ENCODE peak calls at places on chromosomes 3 and 15, in four cellular contexts. Z is fibroblast of the aortic adventitia, H is A549, Y is epithelial cell of proximal tubule. W is an unnamed sample.

GRCh38 chr15:101258238-101259144 is 6.6 kb upstream of the CHSY1 start:
- DNase-seq in Z (peak), H (peak), Y (no peak), W (peak)

GRCh38 chr3:11749486-11749885 is 97.2 kb downstream of the TAMM41 start:
- DNase-seq in Y (no peak), Z (peak), H (no peak), W (no peak)

GRCh38 chr3:127440384-127440783 is 150.1 kb downstream of the TPRA1 start:
- DNase-seq in Z (no peak), H (no peak), Y (no peak), W (no peak)

GRCh38 chr3:182533394-182533793 is 259.9 kb upstream of the ATP11B start:
- DNase-seq in Y (no peak), Z (no peak), H (peak), W (no peak)

GRCh38 chr3:179333084-179333483 is 10.3 kb downstream of the ZNF639 start:
- DNase-seq in H (no peak), Y (no peak), Z (no peak), W (no peak)

GRCh38 chr3:43792904-43793303 is 102.2 kb downstream of the ABHD5 start:
- DNase-seq in Z (peak), H (no peak), Y (no peak), W (peak)

GRCh38 chr3:103403191-103403590 is 968.4 kb downstream of the ZPLD1 start:
- DNase-seq in Z (no peak), H (no peak), Y (no peak), W (no peak)

GRCh38 chr3:65412591-65412990 is 626.1 kb downstream of the MAGI1 start:
- DNase-seq in Z (no peak), H (no peak), Y (peak), W (no peak)

GRCh38 chr3:190883973-190884832 is 21.7 kb upstream of the GMNC start:
- DNase-seq in Z (peak), H (peak), Y (no peak), W (peak)

GRCh38 chr3:128578346-128578745 is 72.3 kb downstream of the RPN1 start:
- DNase-seq in Y (no peak), H (no peak), Z (no peak), W (no peak)

GRCh38 chr15:78174398-78174797 is 25.2 kb downstream of the IDH3A start:
- DNase-seq in Z (no peak), H (no peak), Y (no peak), W (no peak)

GRCh38 chr3:127615631-127616305 is 13.2 kb upstream of the PODXL2 start:
- DNase-seq in Y (no peak), H (no peak), Z (no peak), W (peak)

GRCh38 chr3:193825617-193826016 is 232.6 kb downstream of the OPA1 start:
- DNase-seq in Z (no peak), Y (no peak), H (no peak), W (no peak)

GRCh38 chr3:133799794-133800585 is 5.6 kb upstream of the SRPRB start:
- DNase-seq in Y (no peak), Z (peak), H (peak), W (no peak)

GRCh38 chr3:193744822-193745684 is 152.0 kb downstream of the OPA1 start:
- DNase-seq in H (no peak), Z (no peak), Y (no peak), W (no peak)

GRCh38 chr3:4687167-4687566 is 194.0 kb downstream of the ITPR1 start:
- DNase-seq in Z (no peak), Y (no peak), H (no peak), W (no peak)

GRCh38 chr3:160319322-160319721 is 79.7 kb downstream of the IFT80 start:
- DNase-seq in H (no peak), Y (no peak), Z (no peak), W (no peak)

GRCh38 chr3:156762631-156763185 is 63.4 kb upstream of the LEKR1 start:
- DNase-seq in H (no peak), Z (peak), Y (no peak), W (peak)

GRCh38 chr3:71121429-71122167 is 461.9 kb downstream of the FOXP1 start:
- DNase-seq in Y (no peak), H (no peak), Z (no peak), W (no peak)

GRCh38 chr3:53495091-53495517 is 693 bp downstream of the CACNA1D start:
- DNase-seq in Y (no peak), H (no peak), Z (no peak), W (no peak)

GRCh38 chr3:151351216-151351615 is 21.9 kb upstream of the P2RY13 start:
- DNase-seq in Y (no peak), H (no peak), Z (no peak), W (no peak)

GRCh38 chr15:40843885-40844542 is at the start of gene SPINT1:
- DNase-seq in H (no peak), Y (no peak), Z (no peak), W (no peak)

GRCh38 chr3:15633766-15634588 is 32.4 kb downstream of the BTD start:
- DNase-seq in H (peak), Y (no peak), Z (peak), W (peak)

GRCh38 chr3:140097874-140098273 is 162.9 kb downstream of the CLSTN2 start:
- DNase-seq in Z (no peak), Y (no peak), H (no peak), W (no peak)

GRCh38 chr3:178454714-178455113 is 81.5 kb upstream of the KCNMB2 start:
- DNase-seq in H (no peak), Y (no peak), Z (peak), W (peak)

GRCh38 chr3:47541583-47542108 is 28.1 kb upstream of the ELP6 start:
- DNase-seq in H (no peak), Z (no peak), Y (no peak), W (no peak)

GRCh38 chr15:101182215-101182614 is 69.6 kb downstream of the CHSY1 start:
- DNase-seq in Y (no peak), Z (no peak), H (no peak), W (no peak)

GRCh38 chr15:100919481-100920405 is 586 bp downstream of the LRRK1 start:
- DNase-seq in Z (no peak), Y (no peak), H (peak), W (no peak)

GRCh38 chr3:49940667-49941249 is 808 bp downstream of the RBM6 start:
- DNase-seq in Y (no peak), H (no peak), Z (no peak), W (no peak)

GRCh38 chr3:4019509-4019908 is 220.3 kb downstream of the LRRN1 start:
- DNase-seq in Y (no peak), Z (no peak), H (no peak), W (no peak)

GRCh38 chr3:48016336-48016973 is at the start of gene MAP4:
- DNase-seq in H (peak), Y (no peak), Z (peak), W (no peak)

GRCh38 chr3:20698896-20699295 is 512.9 kb upstream of the SGO1 start:
- DNase-seq in Z (no peak), Y (no peak), H (no peak), W (no peak)

GRCh38 chr15:45126535-45127158 is 3.0 kb downstream of the DUOXA1 start:
- DNase-seq in Z (peak), H (peak), Y (no peak), W (peak)

GRCh38 chr15:76930831-76931396 is 635 bp upstream of the RCN2 start:
- DNase-seq in H (no peak), Y (no peak), Z (no peak), W (no peak)

GRCh38 chr15:52287114-52287513 is 8.5 kb downstream of the MYO5C start:
- DNase-seq in H (peak), Y (no peak), Z (no peak), W (no peak)

GRCh38 chr15:65773386-65774111 is 18.5 kb downstream of the DENND4A start:
- DNase-seq in H (no peak), Z (no peak), Y (no peak), W (no peak)

GRCh38 chr15:65777053-65777452 is 15.0 kb downstream of the DENND4A start:
- DNase-seq in H (no peak), Z (no peak), Y (no peak), W (no peak)

GRCh38 chr15:65772909-65773308 is 19.2 kb downstream of the DENND4A start:
- DNase-seq in Z (no peak), H (no peak), Y (no peak), W (no peak)

GRCh38 chr15:65782096-65782495 is 10.0 kb downstream of the DENND4A start:
- DNase-seq in H (no peak), Y (no peak), Z (no peak), W (no peak)

GRCh38 chr15:65778269-65778668 is 13.8 kb downstream of the DENND4A start:
- DNase-seq in H (no peak), Y (no peak), Z (no peak), W (no peak)
- TF ChIP-seq CTCF in H (no peak), Y (no peak), Z (no peak), W (no peak)

GRCh38 chr3:131047582-131047981 is 20.9 kb downstream of the NEK11 start:
- DNase-seq in Y (no peak), Z (no peak), H (no peak), W (no peak)
- TF ChIP-seq CTCF in Y (peak), Z (no peak), H (no peak), W (no peak)

GRCh38 chr3:136949708-136950107 is 8.1 kb upstream of the IL20RB start:
- DNase-seq in H (no peak), Y (no peak), Z (peak), W (no peak)
- TF ChIP-seq CTCF in H (peak), Y (peak), Z (peak), W (peak)

GRCh38 chr3:37254316-37254715 is 79.9 kb upstream of the LRRFIP2 start:
- DNase-seq in Z (no peak), H (no peak), Y (no peak), W (no peak)

GRCh38 chr3:37249717-37250116 is 75.3 kb upstream of the LRRFIP2 start:
- DNase-seq in Z (no peak), Y (no peak), H (no peak), W (no peak)

GRCh38 chr3:37250435-37250834 is 76.1 kb upstream of the LRRFIP2 start:
- DNase-seq in Z (no peak), Y (no peak), H (no peak), W (no peak)

GRCh38 chr3:37249294-37249693 is 74.9 kb upstream of the LRRFIP2 start:
- DNase-seq in Y (no peak), H (no peak), Z (no peak), W (no peak)

DNA sequence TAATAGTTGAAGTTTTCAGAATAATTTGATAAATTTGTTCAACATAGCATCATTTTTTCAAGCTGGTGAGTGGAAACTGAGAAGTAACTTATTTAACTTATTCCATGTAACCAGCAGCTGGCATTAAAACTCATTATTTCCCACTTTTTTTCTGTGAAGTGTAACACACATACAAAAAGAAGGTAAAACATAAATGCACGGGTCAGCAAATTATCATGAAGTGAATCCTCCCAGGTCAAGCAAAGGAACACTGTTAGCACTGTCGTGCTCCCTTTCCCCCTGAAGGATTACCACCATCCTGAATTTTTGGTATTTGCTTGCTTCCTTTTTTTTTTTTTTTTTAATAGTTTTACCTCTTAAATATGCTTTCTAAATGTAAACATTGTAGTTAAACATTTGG is 77.6 kb upstream of the LRRFIP2 start:
- DNase-seq in Z (no peak), Y (no peak), H (no peak), W (no peak)
- TF ChIP-seq CTCF in Z (no peak), Y (no peak), H (no peak), W (no peak)

GRCh38 chr3:153289334-153289808 is 127.3 kb downstream of the RAP2B start:
- DNase-seq in Y (no peak), Z (peak), H (peak), W (peak)

GRCh38 chr3:153293222-153293621 is 131.2 kb downstream of the RAP2B start:
- DNase-seq in Z (peak), Y (no peak), H (no peak), W (peak)

GRCh38 chr3:153290278-153291015 is 128.4 kb downstream of the RAP2B start:
- DNase-seq in H (no peak), Z (peak), Y (no peak), W (no peak)

GRCh38 chr3:153287017-153287416 is 125.0 kb downstream of the RAP2B start:
- DNase-seq in Z (no peak), H (no peak), Y (no peak), W (no peak)

GRCh38 chr3:153291052-153291689 is 129.1 kb downstream of the RAP2B start:
- DNase-seq in H (peak), Y (no peak), Z (peak), W (peak)
- TF ChIP-seq CTCF in H (peak), Y (peak), Z (peak), W (peak)

DNA sequence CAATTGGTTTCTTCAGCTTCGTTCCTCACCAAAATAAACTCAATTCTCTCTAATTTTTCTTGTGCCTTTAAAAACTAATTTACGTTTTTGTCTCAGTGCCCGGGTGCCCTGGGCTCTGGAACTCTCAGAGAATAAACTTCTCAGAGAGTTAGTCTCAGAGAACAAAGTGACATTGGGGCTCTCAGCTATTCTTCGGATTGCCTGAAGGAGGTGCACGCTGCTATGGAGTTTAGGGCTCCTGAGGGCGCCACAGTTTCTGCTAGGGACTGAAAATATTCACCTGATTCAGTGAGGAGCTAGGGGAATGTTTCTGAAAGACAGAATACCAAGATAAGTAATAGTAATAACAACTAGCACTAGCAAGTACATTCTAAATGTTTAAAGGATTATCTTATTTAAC is 22.7 kb downstream of the ZIC4 start:
- DNase-seq in Z (no peak), Y (no peak), H (no peak), W (no peak)
- TF ChIP-seq CTCF in Z (peak), Y (peak), H (peak), W (peak)

GRCh38 chr15:74133071-74133702 is 2.8 kb downstream of the ISLR2 start:
- DNase-seq in Y (no peak), Z (no peak), H (no peak), W (peak)
- TF ChIP-seq CTCF in Y (peak), Z (no peak), H (no peak), W (peak)

GRCh38 chr3:13047296-13048165 is 25.7 kb downstream of the IQSEC1 start:
- DNase-seq in H (no peak), Y (no peak), Z (no peak), W (no peak)
- TF ChIP-seq CTCF in H (no peak), Y (peak), Z (peak), W (peak)

W was measured in HFFc6.